ENCODE peak calls at places on chromosomes 13 and 19, in five cellular contexts. C, Z, Q, K and F are unnamed samples.

GRCh38 chr19:54400913-54401312 is 14.4 kb upstream of the TTYH1 start:
- DNase-seq in K (no peak), C (no peak), Z (no peak), Q (no peak), F (no peak)

GRCh38 chr19:4456843-4457653 is 546 bp downstream of the UBXN6 start:
- DNase-seq in Q (peak; percentile 75), K (peak; percentile 25), C (no peak), Z (no peak), F (peak; percentile 48)

GRCh38 chr19:1401889-1402217 is 511 bp upstream of the GAMT start:
- DNase-seq in C (no peak), Q (no peak), K (no peak), Z (no peak), F (no peak)

GRCh38 chr13:38409771-38410170 is 60.1 kb downstream of the UFM1 start:
- DNase-seq in C (no peak), Q (no peak), K (no peak), Z (no peak), F (no peak)

GRCh38 chr19:5130371-5131030 is 161.6 kb downstream of the KDM4B start:
- DNase-seq in K (no peak), Z (no peak), C (peak; percentile 65), Q (no peak), F (peak; percentile 84)

GRCh38 chr19:16001481-16002312 is 52.9 kb downstream of the OR10H4 start:
- DNase-seq in C (no peak), Q (peak; percentile 71), K (peak; percentile 10), Z (no peak), F (no peak)

GRCh38 chr19:38543807-38544568 is 73.8 kb downstream of the MAP4K1 start:
- DNase-seq in Q (peak; percentile 89), C (no peak), Z (peak; percentile 27), K (peak; percentile 81), F (no peak)

GRCh38 chr13:99980201-99981114 is 1.1 kb upstream of the ZIC2 start:
- DNase-seq in Q (peak; percentile 86), Z (no peak), K (peak; percentile 38), C (peak; percentile 93), F (no peak)

DNA sequence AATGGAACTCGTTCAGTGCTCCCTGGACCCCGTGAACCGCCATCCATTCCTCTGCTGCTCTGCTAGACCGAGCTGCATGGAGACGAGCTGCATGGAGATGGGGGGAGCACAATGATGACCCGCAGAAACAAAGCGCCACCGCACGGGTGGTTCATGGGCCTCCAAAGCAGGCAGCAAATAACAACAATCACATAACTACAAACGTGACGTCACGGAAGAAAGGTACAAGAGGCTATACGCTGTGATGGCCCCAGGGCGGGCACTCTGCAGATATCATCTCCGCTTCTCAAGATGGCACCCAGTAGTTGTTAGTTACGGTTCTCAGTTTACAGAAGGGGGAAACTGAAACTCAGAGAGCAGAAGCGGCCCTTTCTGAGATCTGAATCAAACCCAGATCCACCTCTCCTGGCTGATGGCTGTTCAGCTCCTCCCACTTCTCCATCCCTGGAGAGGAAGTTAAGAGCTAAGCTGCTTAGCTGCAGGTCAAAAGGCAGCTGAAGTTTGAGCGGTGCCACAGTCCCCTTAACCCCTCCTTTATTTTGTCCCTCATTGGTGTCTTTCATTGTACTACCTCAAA is 1.7 kb downstream of the ATP13A1 start:
- DNase-seq in Q (peak; percentile 12), C (no peak), K (no peak), Z (no peak), F (no peak)
- H3K27ac ChIP-seq in Q (no peak overlapping the region), C (peak overlapping the region; percentile 26), K (no peak overlapping the region), Z (no peak overlapping the region), F (peak overlapping the region; percentile 96)

GRCh38 chr13:98570929-98571372 is 6.0 kb downstream of the STK24 start:
- DNase-seq in Q (no peak), K (peak; percentile 34), Z (no peak), C (no peak), F (no peak)
- H3K27ac ChIP-seq in Q (peak overlapping the region; percentile 80), K (no peak overlapping the region), Z (no peak overlapping the region), C (peak overlapping the region; percentile 80), F (peak overlapping the region; percentile 71)

GRCh38 chr13:110463876-110464510 is 97.5 kb downstream of the RAB20 start:
- DNase-seq in Z (no peak), K (peak; percentile 12), C (no peak), Q (peak; percentile 36), F (no peak)
- H3K27ac ChIP-seq in Z (no peak overlapping the region), K (no peak overlapping the region), C (no peak overlapping the region), Q (no peak overlapping the region), F (no peak overlapping the region)

DNA sequence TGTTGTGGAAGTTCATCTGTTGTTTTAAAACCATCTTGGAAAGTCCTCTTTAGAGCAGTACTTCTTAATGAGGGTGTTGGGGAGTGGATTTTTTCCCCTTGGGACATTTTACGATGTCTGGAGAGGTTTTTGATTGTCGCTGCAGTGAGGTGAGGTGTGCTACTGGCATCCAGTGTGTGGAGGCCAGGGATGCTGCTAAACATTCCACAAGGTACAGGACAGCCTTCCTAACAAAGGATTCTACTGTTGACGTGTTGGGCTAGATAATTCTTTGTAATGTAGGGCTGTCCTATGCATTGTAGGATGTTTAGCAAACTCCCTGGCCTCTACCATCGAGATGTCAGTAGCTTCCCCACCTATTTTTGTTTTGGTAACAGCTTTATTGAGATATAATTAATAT is 33.3 kb downstream of the NAA16 start:
- DNase-seq in C (no peak), Q (no peak), K (no peak), Z (no peak), F (no peak)
- H3K27ac ChIP-seq in C (no peak overlapping the region), Q (no peak overlapping the region), K (no peak overlapping the region), Z (no peak overlapping the region), F (no peak overlapping the region)